ENCODE peak calls at places on chromosomes 12 and 14, in five cellular contexts. S, R, Q, D and I are unnamed samples. For H3K36me3 and H3K27me3, the result is how much of the 10 kb centered on the place peaks cover.

GRCh38 chr12:6821674-6822433 is at the start of gene GPR162:
- DNase-seq in D (no peak), Q (no peak), R (no peak), S (peak), I (peak)

GRCh38 chr12:90484130-90484529 is 470.8 kb downstream of the CCER1 start:
- DNase-seq in R (no peak), D (no peak), S (no peak), Q (no peak), I (no peak)

GRCh38 chr14:74140374-74140850 is 55.7 kb downstream of the LIN52 start:
- DNase-seq in S (no peak), Q (no peak), R (peak), D (peak), I (no peak)

GRCh38 chr12:122646568-122647220 is 56.5 kb downstream of the HCAR2 start:
- DNase-seq in R (no peak), D (no peak), Q (no peak), S (peak), I (peak)

GRCh38 chr12:114742363-114742762 is 58.4 kb upstream of the TBX3 start:
- DNase-seq in Q (no peak), R (no peak), S (no peak), D (no peak), I (no peak)

GRCh38 chr12:113347-113746 is 46.8 kb downstream of the IQSEC3 start:
- DNase-seq in Q (no peak), S (peak), D (no peak), R (no peak), I (no peak)

GRCh38 chr12:124334266-124334665 is 39.4 kb downstream of the RFLNA start:
- DNase-seq in Q (no peak), D (no peak), R (no peak), S (no peak), I (no peak)

GRCh38 chr14:101780887-101781239 is 19.4 kb downstream of the PPP2R5C start:
- DNase-seq in S (no peak), D (no peak), Q (no peak), R (no peak), I (no peak)

GRCh38 chr14:62436256-62436655 is 609.0 kb downstream of the KCNH5 start:
- DNase-seq in Q (no peak), S (no peak), R (no peak), D (no peak), I (no peak)

GRCh38 chr14:92914087-92914656 is 8.8 kb upstream of the CHGA start:
- DNase-seq in R (no peak), Q (peak), D (peak), S (peak), I (no peak)

GRCh38 chr12:116620085-116620734 is 61.0 kb downstream of the MAP1LC3B2 start:
- DNase-seq in R (no peak), S (no peak), Q (no peak), D (no peak), I (no peak)

GRCh38 chr14:99602054-99602787 is 1.8 kb downstream of the CCDC85C start:
- DNase-seq in R (no peak), S (peak), D (peak), Q (no peak), I (peak)

GRCh38 chr12:22121224-22121623 is 75.2 kb downstream of the CMAS start:
- DNase-seq in S (no peak), Q (peak), D (no peak), R (no peak), I (peak)

GRCh38 chr12:121628536-121628935 is 2.2 kb downstream of the ORAI1 start:
- DNase-seq in S (no peak), R (no peak), D (no peak), Q (no peak), I (no peak)

GRCh38 chr12:131066207-131066885 is 112.6 kb downstream of the ADGRD1 start:
- DNase-seq in D (no peak), S (no peak), R (no peak), Q (no peak), I (no peak)

GRCh38 chr12:547883-548470 is 88.2 kb downstream of the B4GALNT3 start:
- DNase-seq in R (no peak), Q (no peak), S (no peak), D (no peak), I (no peak)

GRCh38 chr12:62720661-62721330 is 214.2 kb downstream of the PPM1H start:
- DNase-seq in S (peak), D (no peak), Q (no peak), R (no peak), I (peak)

GRCh38 chr14:72752034-72752412 is 141.9 kb downstream of the DPF3 start:
- DNase-seq in S (no peak), Q (no peak), D (peak), R (no peak), I (no peak)

GRCh38 chr14:75981426-75981825 is 369 bp downstream of the TGFB3 start:
- DNase-seq in D (no peak), R (no peak), S (no peak), Q (peak), I (no peak)

GRCh38 chr14:55048900-55049437 is 2.5 kb upstream of the MAPK1IP1L start:
- DNase-seq in R (no peak), S (no peak), D (no peak), Q (no peak), I (no peak)

DNA sequence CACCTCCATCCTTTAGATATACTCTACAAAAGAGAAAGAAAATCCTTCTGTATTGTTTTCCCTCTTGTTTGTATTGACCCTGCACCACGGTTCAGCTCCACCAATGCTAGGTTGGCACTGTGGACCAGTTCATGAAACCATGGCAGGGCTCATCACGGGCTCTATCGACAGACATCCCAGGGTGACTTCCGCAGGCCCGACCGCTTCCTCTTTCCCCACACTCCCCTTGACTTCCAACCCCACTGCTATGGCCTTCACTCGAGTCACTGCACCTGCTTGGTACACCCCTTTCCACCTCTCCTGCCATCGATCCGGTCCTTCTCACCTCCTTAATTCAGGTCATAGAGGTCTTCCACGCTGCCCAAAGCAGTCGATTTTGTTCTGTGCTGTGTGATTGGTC is 21.2 kb upstream of the AKAP5 start:
- DNase-seq in D (no peak), S (no peak), R (no peak), Q (no peak), I (no peak)
- H3K36me3 ChIP-seq in D (under half), S (under half), R (under half), Q (under half), I (under half)

DNA sequence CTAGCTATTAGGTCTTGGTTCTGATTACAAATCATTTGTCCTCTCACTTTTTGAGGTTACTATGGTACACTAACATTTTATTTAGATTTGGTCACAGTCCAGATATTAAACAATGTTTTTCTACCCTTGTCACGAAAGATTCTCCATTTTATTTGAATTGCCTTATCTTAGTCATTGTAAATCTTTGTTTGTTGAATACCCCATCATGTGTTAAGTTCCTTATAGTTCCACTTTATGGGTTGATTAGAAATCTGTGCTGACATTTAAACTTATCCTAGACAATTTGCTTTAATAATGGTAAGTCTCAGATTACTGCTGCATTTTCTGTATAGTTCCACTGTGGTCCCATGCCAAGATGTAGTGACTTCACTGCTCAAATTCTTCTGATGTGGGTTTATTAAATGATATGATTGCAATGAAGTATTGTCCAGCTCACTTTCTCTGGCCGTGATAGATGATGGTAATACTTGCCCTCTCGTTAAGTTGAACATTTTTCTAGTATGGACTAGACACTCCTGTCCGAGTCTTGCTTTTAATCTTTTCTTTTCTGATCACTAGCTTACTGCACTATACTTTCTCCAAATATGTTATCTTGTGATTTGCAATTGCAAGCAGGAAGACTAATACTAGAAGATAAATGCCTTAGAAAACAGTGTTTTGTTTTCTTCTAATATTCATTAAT is 1107.3 kb downstream of the SLC6A15 start:
- DNase-seq in R (no peak), D (no peak), Q (no peak), S (no peak), I (no peak)
- H3K4me3 ChIP-seq in R (no peak), D (no peak), Q (no peak), S (no peak), I (no peak)

DNA sequence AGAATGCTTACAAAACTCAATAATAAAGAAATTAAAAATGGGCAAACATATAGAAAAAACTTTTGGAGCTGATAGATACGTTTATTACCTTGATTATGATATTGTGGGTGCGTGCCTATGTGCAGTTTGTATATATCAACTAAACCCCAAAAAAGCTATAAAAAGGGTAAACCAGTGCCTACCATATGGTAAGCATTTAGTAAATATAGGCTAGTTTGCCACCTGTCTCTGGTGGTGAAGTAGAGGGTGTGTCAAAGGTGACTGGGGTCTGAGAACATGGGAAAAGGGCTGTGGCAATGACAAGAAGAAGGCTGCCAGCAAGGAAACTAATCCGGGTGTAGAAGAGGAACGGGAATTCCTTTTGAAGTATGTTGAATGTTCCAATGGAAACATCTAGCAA is 18.3 kb downstream of the GALNT8 start:
- DNase-seq in Q (no peak), R (no peak), S (no peak), D (peak), I (no peak)
- H3K27me3 ChIP-seq in Q (under half), R (under half), S (under half), D (under half), I (under half)

GRCh38 chr12:14153803-14154202 is 172.4 kb upstream of the GRIN2B start:
- DNase-seq in S (no peak), D (no peak), R (no peak), Q (no peak), I (no peak)

GRCh38 chr12:14148489-14149240 is 167.3 kb upstream of the GRIN2B start:
- DNase-seq in D (no peak), R (no peak), Q (no peak), S (no peak), I (no peak)
- H3K36me3 ChIP-seq in D (under half), R (under half), Q (under half), S (under half), I (under half)

DNA sequence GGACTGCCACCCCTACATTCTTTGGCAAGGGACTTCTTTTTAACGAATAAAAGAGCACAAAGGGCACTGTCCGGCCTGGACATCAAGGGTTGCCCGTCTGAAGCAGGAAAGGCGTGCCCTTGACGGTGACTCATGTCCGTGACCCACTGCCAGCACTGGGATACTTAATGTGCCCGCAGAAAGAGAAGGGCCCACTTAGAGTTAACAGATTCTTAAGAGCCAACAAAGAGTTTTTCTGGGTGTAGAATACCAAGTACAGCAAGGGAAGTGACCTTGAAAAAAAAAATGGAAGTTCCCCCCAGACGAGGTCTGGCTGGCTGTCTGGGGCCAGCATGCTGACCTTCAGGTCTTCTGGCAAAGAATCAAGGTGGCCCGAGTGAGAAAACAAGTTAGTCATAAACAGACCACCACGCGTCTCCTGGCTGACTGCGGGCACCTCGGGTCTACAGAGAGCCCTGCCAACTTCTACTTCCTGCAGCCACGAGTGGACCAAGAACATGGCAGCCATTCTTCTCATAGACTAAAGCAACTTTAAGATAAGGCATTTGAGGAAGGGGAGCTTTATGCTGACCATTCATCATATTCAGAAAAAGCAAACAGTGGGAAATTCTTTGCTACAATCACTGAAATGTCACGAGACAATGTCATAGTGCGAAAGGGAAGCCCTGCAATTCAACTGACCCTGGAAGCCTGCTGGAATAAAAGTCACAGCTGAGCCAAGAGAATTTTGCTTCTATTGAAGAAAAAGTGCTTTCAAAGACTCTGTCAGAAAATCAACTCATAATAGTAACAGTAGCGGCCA is 10.4 kb upstream of the SELPLG start:
- DNase-seq in R (no peak), S (no peak), Q (no peak), D (no peak), I (peak)
- H3K4me3 ChIP-seq in R (peak), S (no peak), Q (no peak), D (no peak), I (no peak)

GRCh38 chr14:104462651-104463630 is 116.6 kb upstream of the C14orf180 start:
- DNase-seq in R (no peak), D (no peak), Q (no peak), S (no peak), I (no peak)

GRCh38 chr14:104458845-104459244 is 120.7 kb upstream of the C14orf180 start:
- DNase-seq in S (no peak), D (peak), R (no peak), Q (no peak), I (no peak)

GRCh38 chr14:104461676-104462443 is 117.7 kb upstream of the C14orf180 start:
- DNase-seq in D (peak), R (no peak), S (no peak), Q (no peak), I (no peak)

GRCh38 chr14:104464907-104465306 is 114.7 kb upstream of the C14orf180 start:
- DNase-seq in Q (no peak), S (no peak), D (no peak), R (no peak), I (no peak)

GRCh38 chr14:104460920-104461651 is 118.5 kb upstream of the C14orf180 start:
- DNase-seq in Q (no peak), S (no peak), D (peak), R (no peak), I (no peak)
- H3K27me3 ChIP-seq in Q (under half), S (under half), D (under half), R (under half), I (under half)

GRCh38 chr12:46367351-46368029 is 5.1 kb downstream of the SLC38A2 start:
- DNase-seq in Q (no peak), S (no peak), R (no peak), D (no peak), I (no peak)
- H3K36me3 ChIP-seq in Q (half or more), S (half or more), R (half or more), D (under half), I (half or more)

GRCh38 chr12:96347130-96347699 is 53.0 kb downstream of the CDK17 start:
- DNase-seq in D (peak), R (no peak), S (no peak), Q (no peak), I (no peak)
- H3K4me3 ChIP-seq in D (peak), R (peak), S (no peak), Q (no peak), I (no peak)